ENCODE peak calls at places on chromosomes 7 and 10, in eight cellular contexts. M is fibroblast of mammary gland; J is activated CD8-positive, alpha-beta T cell treated with anti-CD3 and anti-CD28 coated beads for 36 hours; R is mesothelial cell of epicardium; E is HFF-Myc; Y is fibroblast of lung; K is pancreas; P is MCF 10A. I is an unnamed sample.

GRCh38 chr7:47638679-47639306 is 56.9 kb upstream of the TNS3 start:
- DNase-seq in M (no peak), J (no peak), R (no peak), E (no peak), Y (peak; percentile 79), K (no peak), P (no peak), I (no peak)

GRCh38 chr7:82528577-82529305 is 85.2 kb upstream of the CACNA2D1 start:
- DNase-seq in M (no peak), J (no peak), R (no peak), E (no peak), Y (no peak), K (no peak), P (no peak), I (no peak)

GRCh38 chr7:20403356-20403755 is 72.7 kb downstream of the ITGB8 start:
- DNase-seq in M (peak; percentile 66), J (no peak), R (no peak), E (no peak), Y (no peak), K (peak; percentile 69), P (no peak), I (no peak)

GRCh38 chr7:93293222-93293621 is 61.1 kb downstream of the VPS50 start:
- DNase-seq in M (no peak), J (no peak), R (no peak), E (no peak), Y (no peak), K (no peak), P (no peak), I (no peak)

GRCh38 chr10:11898372-11899066 is 75.4 kb downstream of the PROSER2 start:
- DNase-seq in M (no peak), J (no peak), R (no peak), E (no peak), Y (peak; percentile 7), K (peak; percentile 71), P (peak; percentile 89), I (no peak)

GRCh38 chr10:111338798-111339197 is 262.0 kb downstream of the ADRA2A start:
- DNase-seq in M (no peak), J (no peak), R (no peak), E (no peak), Y (no peak), K (no peak), P (no peak), I (no peak)

GRCh38 chr10:94851263-94851662 is 87.2 kb upstream of the CYP2C9 start:
- DNase-seq in M (no peak), J (no peak), R (no peak), E (no peak), Y (no peak), K (no peak), P (no peak), I (no peak)

GRCh38 chr10:62084434-62084833 is 182.9 kb downstream of the ARID5B start:
- DNase-seq in M (peak; percentile 47), J (no peak), R (no peak), E (no peak), Y (peak; percentile 62), K (no peak), P (no peak), I (no peak)

GRCh38 chr7:98240961-98241673 is 10.9 kb downstream of the TECPR1 start:
- DNase-seq in M (peak; percentile 40), J (peak; percentile 49), R (no peak), E (no peak), Y (peak; percentile 26), K (no peak), P (peak; percentile 49), I (no peak)

GRCh38 chr10:69730251-69731156 is 71.2 kb upstream of the COL13A1 start:
- DNase-seq in M (peak; percentile 8), J (no peak), R (no peak), E (peak; percentile 67), Y (peak; percentile 96), K (no peak), P (no peak), I (no peak)

GRCh38 chr7:151886783-151887182 is 9.9 kb upstream of the PRKAG2 start:
- DNase-seq in M (no peak), J (no peak), R (no peak), E (no peak), Y (no peak), K (no peak), P (no peak), I (no peak)

GRCh38 chr10:115653473-115653872 is 560.3 kb downstream of the ATRNL1 start:
- DNase-seq in M (no peak), J (no peak), R (no peak), E (no peak), Y (no peak), K (no peak), P (no peak), I (no peak)

GRCh38 chr7:44712012-44712411 is 36.6 kb upstream of the ZMIZ2 start:
- DNase-seq in M (no peak), J (no peak), R (no peak), E (no peak), Y (no peak), K (no peak), P (no peak), I (no peak)

GRCh38 chr7:101832681-101833375 is 15.4 kb downstream of the CUX1 start:
- DNase-seq in M (no peak), J (no peak), R (no peak), E (no peak), Y (no peak), K (no peak), P (no peak), I (no peak)

GRCh38 chr7:38391751-38392150 is 118.3 kb upstream of the TARP start:
- DNase-seq in M (no peak), J (no peak), R (no peak), E (no peak), Y (no peak), K (no peak), P (no peak), I (no peak)

GRCh38 chr10:9209105-9209798 is 1154.8 kb downstream of the GATA3 start:
- DNase-seq in M (peak; percentile 68), J (peak; percentile 86), R (peak; percentile 28), E (peak; percentile 53), Y (peak; percentile 66), K (peak; percentile 20), P (peak; percentile 71), I (peak; percentile 32)

GRCh38 chr10:75417522-75417927 is 13.9 kb upstream of the LRMDA start:
- DNase-seq in M (no peak), J (no peak), R (no peak), E (no peak), Y (no peak), K (no peak), P (no peak), I (no peak)

GRCh38 chr7:7553386-7553785 is 13.3 kb upstream of the MIOS start:
- DNase-seq in M (peak; percentile 60), J (no peak), R (no peak), E (no peak), Y (no peak), K (no peak), P (peak; percentile 35), I (no peak)

GRCh38 chr10:26839966-26840627 is 20.7 kb downstream of the ABI1 start:
- DNase-seq in M (peak; percentile 78), J (no peak), R (no peak), E (no peak), Y (peak; percentile 15), K (no peak), P (no peak), I (no peak)

GRCh38 chr7:5417106-5418071 is 6.2 kb downstream of the TNRC18 start:
- DNase-seq in M (no peak), J (no peak), R (no peak), E (no peak), Y (no peak), K (peak; percentile 38), P (no peak), I (peak; percentile 49)

GRCh38 chr10:119364941-119365340 is 157.6 kb downstream of the GRK5 start:
- DNase-seq in M (peak; percentile 28), J (no peak), R (no peak), E (no peak), Y (peak; percentile 44), K (peak; percentile 22), P (no peak), I (no peak)
- TF ChIP-seq CTCF in M (peak; percentile 35), J (no peak), R (no peak), E (peak; percentile 7), Y (no peak), K (no peak), P (no peak), I (peak; percentile 60)

GRCh38 chr7:129433823-129434171 is 435 bp upstream of the STRIP2 start:
- DNase-seq in M (no peak), J (no peak), R (no peak), E (no peak), Y (no peak), K (no peak), P (no peak), I (peak; percentile 34)
- TF ChIP-seq CTCF in M (no peak), J (peak; percentile 26), R (no peak), E (no peak), Y (no peak), K (no peak), P (peak; percentile 8), I (peak; percentile 60)

DNA sequence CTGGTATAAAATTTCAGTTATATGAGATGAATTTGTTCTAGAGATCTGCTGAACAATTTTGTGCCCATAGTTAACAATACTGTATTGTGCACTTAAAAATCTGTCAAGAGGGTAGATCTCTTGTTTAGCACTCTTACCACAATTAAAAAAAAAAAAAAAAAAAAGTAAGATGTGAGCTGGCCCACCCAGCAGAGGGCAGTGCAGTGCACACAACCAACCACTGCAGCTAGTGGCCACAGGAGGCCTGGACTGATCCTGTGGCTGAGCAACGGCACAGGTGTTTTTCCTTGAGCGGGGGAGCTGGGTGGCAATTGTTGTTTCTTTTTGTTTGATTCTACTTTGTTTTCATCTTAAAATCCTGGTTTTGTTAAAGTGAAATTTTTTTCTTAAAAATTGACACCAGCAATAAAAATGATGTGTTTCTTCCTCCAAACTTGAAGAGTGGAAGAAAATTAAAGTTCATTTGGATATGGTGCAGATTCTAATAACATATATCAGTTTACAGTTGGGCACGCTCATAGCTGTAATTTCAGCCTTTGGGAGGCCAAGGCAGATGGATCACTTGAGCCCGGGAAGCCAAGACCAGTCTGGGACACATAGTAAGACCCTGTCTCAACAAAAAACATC is 171.1 kb upstream of the TBX20 start:
- DNase-seq in M (peak; percentile 49), J (peak; percentile 71), R (no peak), E (peak; percentile 5), Y (peak; percentile 50), K (peak; percentile 32), P (peak; percentile 60), I (peak; percentile 36)
- TF ChIP-seq CTCF in M (peak; percentile 69), J (peak; percentile 81), R (peak; percentile 67), E (peak; percentile 75), Y (peak; percentile 58), K (peak; percentile 69), P (peak; percentile 70), I (peak; percentile 85)

GRCh38 chr7:164882-165660 is 27.3 kb upstream of the FAM20C start:
- DNase-seq in M (no peak), J (no peak), R (no peak), E (no peak), Y (no peak), K (no peak), P (no peak), I (no peak)

GRCh38 chr7:163298-163695 is 29.1 kb upstream of the FAM20C start:
- DNase-seq in M (no peak), J (no peak), R (no peak), E (no peak), Y (no peak), K (no peak), P (no peak), I (no peak)

GRCh38 chr7:162583-163297 is 29.6 kb upstream of the FAM20C start:
- DNase-seq in M (no peak), J (no peak), R (no peak), E (no peak), Y (no peak), K (no peak), P (no peak), I (no peak)

GRCh38 chr7:165661-166369 is 26.6 kb upstream of the FAM20C start:
- DNase-seq in M (no peak), J (no peak), R (no peak), E (no peak), Y (no peak), K (no peak), P (no peak), I (no peak)

GRCh38 chr7:163971-164881 is 28.1 kb upstream of the FAM20C start:
- DNase-seq in M (no peak), J (no peak), R (no peak), E (no peak), Y (no peak), K (no peak), P (no peak), I (no peak)
- TF ChIP-seq CTCF in M (no peak), J (no peak), R (no peak), E (no peak), Y (no peak), K (no peak), P (no peak), I (no peak)

I was measured in HFFc6.